ENCODE peak calls at places on chromosome 7, in seven cellular contexts. Q is AG04450; W is ovary; S is NCI-H2081; I is upper lobe of right lung; Y is activated CD4-positive, alpha-beta T cell treated with anti-CD3 and anti-CD28 coated beads, Interleukin-2, amount 10 ng/mL, durations not matched to agents 7 days and 5 days; N is transverse colon. T is an unnamed sample.

GRCh38 chr7:1917221-1918062 is 247.4 kb downstream of the ELFN1 start:
- DNase-seq in Q (no peak), W (no peak), S (no peak), I (no peak), Y (no peak), N (no peak), T (no peak)

GRCh38 chr7:37118029-37118428 is 330.6 kb downstream of the ELMO1 start:
- DNase-seq in Q (no peak), W (no peak), S (peak), I (no peak), Y (no peak), N (no peak), T (no peak)

GRCh38 chr7:155377837-155378579 is 79.9 kb upstream of the EN2 start:
- DNase-seq in Q (no peak), W (peak), S (no peak), I (no peak), Y (no peak), N (peak), T (no peak)

GRCh38 chr7:151851160-151851751 is 25.7 kb downstream of the PRKAG2 start:
- DNase-seq in Q (no peak), W (no peak), S (no peak), I (peak), Y (peak), N (no peak), T (peak)

GRCh38 chr7:140540142-140540777 is 61.0 kb upstream of the MKRN1 start:
- DNase-seq in Q (no peak), W (no peak), S (peak), I (peak), Y (no peak), N (no peak), T (no peak)

GRCh38 chr7:82044497-82045080 is 274.7 kb upstream of the HGF start:
- DNase-seq in Q (no peak), W (no peak), S (peak), I (no peak), Y (peak), N (peak), T (peak)

GRCh38 chr7:20197837-20198236 is 19.3 kb downstream of the MACC1 start:
- DNase-seq in Q (no peak), W (no peak), S (no peak), I (no peak), Y (no peak), N (no peak), T (no peak)

GRCh38 chr7:44106311-44107065 is 2.3 kb downstream of the AEBP1 start:
- DNase-seq in Q (no peak), W (no peak), S (no peak), I (no peak), Y (no peak), N (no peak), T (no peak)

GRCh38 chr7:10083766-10084165 is 889.9 kb upstream of the PHF14 start:
- DNase-seq in Q (no peak), W (no peak), S (no peak), I (no peak), Y (no peak), N (no peak), T (no peak)

GRCh38 chr7:27173412-27174076 is 576 bp downstream of the HOXA10 start:
- DNase-seq in Q (no peak), W (no peak), S (peak), I (peak), Y (no peak), N (peak), T (peak)

GRCh38 chr7:72751978-72752377 is 76.0 kb downstream of the TYW1B start:
- DNase-seq in Q (no peak), W (no peak), S (no peak), I (no peak), Y (no peak), N (no peak), T (no peak)

GRCh38 chr7:155950898-155951553 is 138.8 kb upstream of the SHH start:
- DNase-seq in Q (no peak), W (no peak), S (no peak), I (no peak), Y (no peak), N (no peak), T (peak)

GRCh38 chr7:11331128-11332102 is 357.7 kb downstream of the PHF14 start:
- DNase-seq in Q (no peak), W (no peak), S (no peak), I (no peak), Y (no peak), N (no peak), T (no peak)

GRCh38 chr7:73547841-73548240 is 9.6 kb downstream of the BCL7B start:
- DNase-seq in Q (no peak), W (no peak), S (no peak), I (no peak), Y (no peak), N (no peak), T (no peak)

T was measured in stomach.